ENCODE peak calls at places on chromosomes 12 and 14, in five cellular contexts. O, G, Q, C and P are unnamed samples.
A peak's percentile ranks its signal among the peaks of the same experiment; 100 is the strongest.

GRCh38 chr14:56219666-56220413 is 101.6 kb downstream of the PELI2 start:
- DNase-seq in G (no peak), Q (no peak), C (no peak), O (no peak), P (peak; percentile 25)

GRCh38 chr14:54462048-54462447 is 20.9 kb upstream of the CNIH1 start:
- DNase-seq in G (no peak), O (no peak), Q (no peak), C (no peak), P (no peak)

GRCh38 chr12:24977711-24978110 is 28.8 kb upstream of the BCAT1 start:
- DNase-seq in G (no peak), C (no peak), O (no peak), Q (no peak), P (no peak)

GRCh38 chr12:53289891-53290290 is 5.5 kb upstream of the PFDN5 start:
- DNase-seq in G (no peak), Q (no peak), C (peak; percentile 52), O (no peak), P (no peak)

GRCh38 chr12:25151476-25151875 is 43.5 kb downstream of the DNAI7 start:
- DNase-seq in G (no peak), Q (peak; percentile 74), O (peak; percentile 50), C (peak; percentile 100), P (peak; percentile 98)

GRCh38 chr14:64656986-64657385 is 47.2 kb upstream of the PLEKHG3 start:
- DNase-seq in O (no peak), C (no peak), Q (peak; percentile 25), G (no peak), P (no peak)

GRCh38 chr14:93081875-93082570 is 33.7 kb downstream of the ITPK1 start:
- DNase-seq in G (no peak), C (no peak), Q (no peak), O (no peak), P (no peak)

GRCh38 chr12:67774983-67775587 is 126.5 kb downstream of the DYRK2 start:
- DNase-seq in Q (no peak), G (no peak), C (peak; percentile 8), O (no peak), P (no peak)

GRCh38 chr12:95318071-95318545 is 100.5 kb downstream of the VEZT start:
- DNase-seq in G (no peak), O (no peak), C (peak; percentile 88), Q (peak; percentile 81), P (peak; percentile 87)

GRCh38 chr12:2168808-2169207 is 116.0 kb downstream of the CACNA1C start:
- DNase-seq in C (peak; percentile 49), O (no peak), Q (peak; percentile 82), G (no peak), P (peak; percentile 17)

GRCh38 chr14:42779024-42779423 is 1172.3 kb downstream of the LRFN5 start:
- DNase-seq in O (no peak), G (no peak), Q (peak; percentile 26), C (peak; percentile 10), P (peak; percentile 10)

GRCh38 chr14:41167040-41167439 is 439.6 kb upstream of the LRFN5 start:
- DNase-seq in C (no peak), G (no peak), Q (no peak), O (peak; percentile 35), P (no peak)

GRCh38 chr12:12788675-12789368 is 3.4 kb downstream of the APOLD1 start:
- DNase-seq in G (peak; percentile 54), O (peak; percentile 68), Q (peak; percentile 93), C (peak; percentile 82), P (peak; percentile 76)

GRCh38 chr12:114611145-114612018 is 72.6 kb downstream of the TBX3 start:
- DNase-seq in C (no peak), Q (no peak), O (no peak), G (no peak), P (no peak)

GRCh38 chr14:92457018-92457565 is 56.5 kb upstream of the RIN3 start:
- DNase-seq in C (no peak), O (no peak), Q (peak; percentile 32), G (no peak), P (no peak)

GRCh38 chr14:66228267-66228970 is 257.8 kb upstream of the CCDC196 start:
- DNase-seq in G (no peak), O (no peak), Q (no peak), C (no peak), P (no peak)

GRCh38 chr12:52155048-52155868 is 36.6 kb downstream of the KRT80 start:
- DNase-seq in O (peak; percentile 32), G (no peak), Q (no peak), C (no peak), P (peak; percentile 77)

GRCh38 chr12:121209221-121209620 is 708 bp upstream of the P2RX4 start:
- DNase-seq in G (no peak), O (no peak), Q (no peak), C (no peak), P (no peak)
- H3K9ac ChIP-seq in G (no peak overlapping the region), O (no peak overlapping the region), Q (no peak overlapping the region), C (no peak overlapping the region), P (peak overlapping the region; percentile 83)

DNA sequence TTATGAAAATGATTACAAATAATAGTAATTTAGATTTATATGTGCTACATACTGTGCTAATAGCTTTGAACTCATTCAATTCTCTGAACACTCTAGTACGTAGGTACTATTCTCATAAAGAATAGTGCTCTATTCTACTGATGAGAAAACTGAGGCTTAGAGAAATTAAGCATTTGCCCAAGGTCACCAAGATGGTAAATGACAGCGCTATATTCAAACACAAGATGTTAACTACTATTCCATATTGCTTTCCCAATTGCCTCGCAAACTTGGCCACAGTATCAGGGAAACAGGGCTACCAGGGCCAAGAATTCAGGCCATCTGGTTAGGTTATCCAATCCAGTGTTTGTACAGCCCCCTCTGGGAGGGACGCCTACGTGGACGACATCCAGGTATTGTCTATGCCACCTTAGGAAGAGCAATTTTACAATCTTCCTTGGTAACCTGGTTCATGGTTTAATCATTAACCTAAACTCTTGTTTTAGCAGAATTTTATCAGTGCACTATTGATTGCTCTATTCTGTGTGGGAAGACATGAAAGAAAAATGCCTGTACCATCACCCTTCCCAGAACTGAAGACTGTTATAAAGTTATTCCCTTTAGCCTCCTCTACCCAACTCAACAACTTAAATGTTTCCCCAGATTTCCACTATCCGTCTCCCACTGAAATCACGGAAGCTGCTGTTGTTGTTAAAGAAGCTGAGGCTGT is 183.1 kb upstream of the GZMB start:
- DNase-seq in C (no peak), O (no peak), Q (no peak), G (no peak), P (no peak)
- H2AK5ac ChIP-seq in C (no peak overlapping the region), O (no peak overlapping the region), Q (no peak overlapping the region), G (no peak overlapping the region), P (no peak overlapping the region)

DNA sequence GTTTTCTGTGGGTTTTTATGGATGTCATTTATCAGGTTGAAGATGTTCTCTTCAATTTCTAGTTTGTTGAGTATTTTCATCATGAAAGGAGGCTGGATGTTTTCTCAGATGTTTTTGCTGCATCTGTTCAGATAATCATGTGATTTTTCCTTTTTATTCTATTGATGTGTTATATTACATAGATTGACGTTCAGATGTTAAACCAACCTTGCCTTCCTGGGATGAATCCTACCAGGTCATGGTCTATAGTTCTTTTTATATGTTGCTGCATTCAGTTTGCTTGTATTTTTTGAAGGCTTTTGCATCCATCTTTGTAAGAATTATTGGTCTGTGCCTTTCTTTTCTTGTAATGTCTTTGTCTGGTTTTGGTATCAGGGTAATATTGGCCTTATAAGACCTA is 43.9 kb upstream of the LYZ start:
- DNase-seq in O (no peak), C (no peak), G (no peak), Q (no peak), P (no peak)
- H3K9ac ChIP-seq in O (no peak overlapping the region), C (no peak overlapping the region), G (no peak overlapping the region), Q (no peak overlapping the region), P (no peak overlapping the region)

DNA sequence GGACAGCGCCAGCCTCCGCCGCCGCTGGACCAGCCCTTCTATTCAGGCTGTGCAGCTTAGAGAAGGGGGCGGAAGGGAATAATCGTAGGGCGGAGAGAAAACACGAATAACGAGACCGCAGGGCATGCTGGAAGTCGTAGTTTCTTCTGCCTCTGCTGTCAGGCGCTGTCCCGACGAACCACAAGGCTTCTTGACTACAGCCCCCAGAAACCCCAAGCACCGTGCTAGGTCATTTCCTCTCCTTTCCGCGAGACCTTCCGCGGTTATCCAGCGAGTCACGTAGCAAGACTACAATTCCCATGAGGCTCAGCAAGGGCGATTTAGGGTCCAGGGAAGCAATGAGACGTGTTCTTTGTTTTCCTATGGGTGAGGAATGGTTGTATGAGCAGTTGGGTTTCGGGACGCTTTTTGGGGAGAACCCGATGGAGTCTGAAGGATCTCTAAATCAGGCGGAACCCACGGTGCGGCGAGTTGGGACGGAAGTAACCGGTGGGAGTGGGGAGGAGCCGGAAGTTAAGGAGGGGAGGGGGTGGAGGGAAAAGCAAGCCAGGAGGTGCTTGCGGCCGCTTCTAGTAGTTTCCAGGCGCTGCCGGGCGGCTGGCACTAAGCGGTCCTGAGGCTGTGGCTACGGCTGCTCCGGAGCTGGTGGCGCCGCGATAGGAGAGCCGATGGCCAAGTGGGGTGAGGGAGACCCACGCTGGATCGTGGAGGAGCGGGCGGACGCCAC is at the start of the genes AHSA1 and VIPAS39:
- DNase-seq in C (peak; percentile 99), O (peak; percentile 99), G (peak; percentile 98), Q (peak; percentile 98), P (peak; percentile 100)
- H2AK5ac ChIP-seq in C (peak within 1 kb of the TSS; percentile 16), O (no peak within 1 kb of the TSS), G (no peak within 1 kb of the TSS), Q (peak within 1 kb of the TSS; percentile 16), P (no peak within 1 kb of the TSS)

GRCh38 chr14:105398044-105398725 is at the start of gene TEX22:
- DNase-seq in Q (peak; percentile 66), O (peak; percentile 77), C (peak; percentile 64), G (peak; percentile 39), P (peak; percentile 65)

GRCh38 chr14:105395538-105395854 is 2.8 kb upstream of the TEX22 start:
- DNase-seq in C (no peak), Q (no peak), O (no peak), G (no peak), P (no peak)

GRCh38 chr14:105398726-105399440 is 545 bp downstream of the TEX22 start:
- DNase-seq in O (peak; percentile 51), C (peak; percentile 11), Q (peak; percentile 47), G (no peak), P (no peak)

GRCh38 chr14:105399441-105399775 is 1.1 kb downstream of the TEX22 start:
- DNase-seq in G (no peak), Q (no peak), C (no peak), O (no peak), P (no peak)

GRCh38 chr14:105397350-105397931 is 897 bp upstream of the TEX22 start:
- DNase-seq in G (no peak), O (no peak), C (no peak), Q (no peak), P (no peak)
- H3K9ac ChIP-seq in G (no peak overlapping the region), O (no peak overlapping the region), C (no peak overlapping the region), Q (no peak overlapping the region), P (peak overlapping the region; percentile 93)